ENCODE peak calls at places on chromosomes 3 and 15, in four cellular contexts. F, Z, P and U are unnamed samples.

GRCh38 chr3:107117922-107118576 is 259.2 kb upstream of the CCDC54 start:
- DNase-seq in Z (no peak), F (peak), P (peak), U (no peak)

GRCh38 chr3:189805375-189806067 is 174.3 kb downstream of the TP63 start:
- DNase-seq in Z (no peak), F (no peak), P (no peak), U (no peak)

GRCh38 chr3:9809239-9809614 is 835 bp upstream of the TTLL3 start:
- DNase-seq in P (no peak), Z (peak), F (no peak), U (peak)

GRCh38 chr15:32669870-32670623 is 28.5 kb downstream of the SCG5 start:
- DNase-seq in Z (no peak), F (peak), P (no peak), U (no peak)

GRCh38 chr3:60636846-60637245 is 614.4 kb downstream of the FHIT start:
- DNase-seq in F (no peak), P (peak), Z (no peak), U (no peak)

GRCh38 chr3:189404797-189405484 is 226.2 kb upstream of the TP63 start:
- DNase-seq in Z (no peak), P (no peak), F (no peak), U (no peak)

GRCh38 chr3:138942861-138943623 is 3.9 kb downstream of the FOXL2 start:
- DNase-seq in F (no peak), P (no peak), Z (no peak), U (no peak)

GRCh38 chr3:111713833-111714232 is 118.7 kb upstream of the ZBED2 start:
- DNase-seq in Z (no peak), F (no peak), P (no peak), U (no peak)

GRCh38 chr15:63851431-63851830 is 17.7 kb upstream of the HERC1 start:
- DNase-seq in Z (no peak), F (no peak), P (no peak), U (no peak)

GRCh38 chr15:100918034-100918689 is 995 bp upstream of the LRRK1 start:
- DNase-seq in Z (peak), P (peak), F (peak), U (peak)

GRCh38 chr3:14405120-14405885 is 2.9 kb downstream of the SLC6A6 start:
- DNase-seq in P (no peak), F (no peak), Z (no peak), U (no peak)

GRCh38 chr3:98980915-98981596 is 79.6 kb upstream of the DCBLD2 start:
- DNase-seq in Z (no peak), F (no peak), P (peak), U (no peak)

GRCh38 chr3:172201136-172201989 is 162.0 kb downstream of the FNDC3B start:
- DNase-seq in P (peak), F (peak), Z (peak), U (no peak)

GRCh38 chr15:34713635-34714034 is 41.2 kb downstream of the GJD2 start:
- DNase-seq in Z (no peak), F (no peak), P (no peak), U (no peak)

GRCh38 chr3:101995371-101996046 is 146.2 kb downstream of the NFKBIZ start:
- DNase-seq in P (no peak), Z (no peak), F (no peak), U (no peak)